ENCODE peak calls at places on chromosomes 5 and 9, in five cellular contexts. One of them, this sample, is unnamed.
A peak's percentile ranks its signal among the peaks of the same experiment; 100 is the strongest.

GRCh38 chr5:112776301-112776856 is 38.7 kb downstream of the APC start:
- DNase-seq in neural crest cell: no peak
- DNase-seq in astrocyte of the spinal cord: peak; percentile 72
- DNase-seq in AG10803: peak; percentile 75
- DNase-seq in endothelial cell: no peak
- DNase-seq in this sample: no peak

GRCh38 chr5:5716665-5717064 is 294.2 kb downstream of the ICE1 start:
- DNase-seq in neural crest cell: no peak
- DNase-seq in astrocyte of the spinal cord: no peak
- DNase-seq in AG10803: no peak
- DNase-seq in endothelial cell: no peak
- DNase-seq in this sample: no peak

GRCh38 chr9:84990850-84991505 is 321.4 kb downstream of the NTRK2 start:
- DNase-seq in neural crest cell: no peak
- DNase-seq in astrocyte of the spinal cord: no peak
- DNase-seq in AG10803: no peak
- DNase-seq in endothelial cell: no peak
- DNase-seq in this sample: no peak

GRCh38 chr5:72451771-72452505 is 55.3 kb downstream of the ZNF366 start:
- DNase-seq in neural crest cell: peak; percentile 16
- DNase-seq in astrocyte of the spinal cord: peak; percentile 92
- DNase-seq in AG10803: peak; percentile 99
- DNase-seq in endothelial cell: peak; percentile 31
- DNase-seq in this sample: no peak

GRCh38 chr5:124395287-124395686 is 351.2 kb downstream of the ZNF608 start:
- DNase-seq in neural crest cell: peak; percentile 22
- DNase-seq in astrocyte of the spinal cord: peak; percentile 32
- DNase-seq in AG10803: no peak
- DNase-seq in endothelial cell: no peak
- DNase-seq in this sample: no peak

GRCh38 chr9:13127164-13127563 is 152.3 kb downstream of the MPDZ start:
- DNase-seq in neural crest cell: no peak
- DNase-seq in astrocyte of the spinal cord: no peak
- DNase-seq in AG10803: peak; percentile 37
- DNase-seq in endothelial cell: no peak
- DNase-seq in this sample: no peak

GRCh38 chr5:152102057-152102456 is 177.4 kb upstream of the GLRA1 start:
- DNase-seq in neural crest cell: no peak
- DNase-seq in astrocyte of the spinal cord: no peak
- DNase-seq in AG10803: no peak
- DNase-seq in endothelial cell: no peak
- DNase-seq in this sample: no peak

GRCh38 chr5:173010547-173011464 is 27.2 kb downstream of the ATP6V0E1 start:
- DNase-seq in neural crest cell: peak; percentile 24
- DNase-seq in astrocyte of the spinal cord: no peak
- DNase-seq in AG10803: no peak
- DNase-seq in endothelial cell: peak; percentile 39
- DNase-seq in this sample: peak; percentile 19

GRCh38 chr9:79562749-79563386 is 8.9 kb upstream of the TLE4 start:
- DNase-seq in neural crest cell: no peak
- DNase-seq in astrocyte of the spinal cord: no peak
- DNase-seq in AG10803: no peak
- DNase-seq in endothelial cell: no peak
- DNase-seq in this sample: no peak

GRCh38 chr5:132736853-132737833 is at the start of gene KIF3A:
- DNase-seq in neural crest cell: peak; percentile 94
- DNase-seq in astrocyte of the spinal cord: peak; percentile 94
- DNase-seq in AG10803: peak; percentile 92
- DNase-seq in endothelial cell: peak; percentile 96
- DNase-seq in this sample: peak; percentile 91
- TF ChIP-seq CTCF in neural crest cell: peak; percentile 34
- TF ChIP-seq CTCF in astrocyte of the spinal cord: no peak
- TF ChIP-seq CTCF in AG10803: no peak
- TF ChIP-seq CTCF in endothelial cell: no peak
- TF ChIP-seq CTCF in this sample: peak; percentile 18

GRCh38 chr5:40841068-40841805 is at the start of gene CARD6:
- DNase-seq in neural crest cell: no peak
- DNase-seq in astrocyte of the spinal cord: peak; percentile 38
- DNase-seq in AG10803: peak; percentile 25
- DNase-seq in endothelial cell: no peak
- DNase-seq in this sample: no peak
- TF ChIP-seq CTCF in neural crest cell: no peak
- TF ChIP-seq CTCF in astrocyte of the spinal cord: no peak
- TF ChIP-seq CTCF in AG10803: peak; percentile 3
- TF ChIP-seq CTCF in endothelial cell: no peak
- TF ChIP-seq CTCF in this sample: no peak

GRCh38 chr9:9387511-9388115 is 1225.2 kb downstream of the PTPRD start:
- DNase-seq in neural crest cell: no peak
- DNase-seq in astrocyte of the spinal cord: no peak
- DNase-seq in AG10803: no peak
- DNase-seq in endothelial cell: no peak
- DNase-seq in this sample: no peak
- TF ChIP-seq CTCF in neural crest cell: no peak
- TF ChIP-seq CTCF in astrocyte of the spinal cord: no peak
- TF ChIP-seq CTCF in AG10803: no peak
- TF ChIP-seq CTCF in endothelial cell: peak; percentile 43
- TF ChIP-seq CTCF in this sample: no peak

GRCh38 chr9:121626012-121626411 is 25.4 kb upstream of the DAB2IP start:
- DNase-seq in neural crest cell: no peak
- DNase-seq in astrocyte of the spinal cord: no peak
- DNase-seq in AG10803: no peak
- DNase-seq in endothelial cell: no peak
- DNase-seq in this sample: no peak
- TF ChIP-seq CTCF in neural crest cell: no peak
- TF ChIP-seq CTCF in astrocyte of the spinal cord: no peak
- TF ChIP-seq CTCF in AG10803: no peak
- TF ChIP-seq CTCF in endothelial cell: no peak
- TF ChIP-seq CTCF in this sample: no peak

GRCh38 chr5:54135042-54135441 is 175.3 kb downstream of the ARL15 start:
- DNase-seq in neural crest cell: no peak
- DNase-seq in astrocyte of the spinal cord: peak; percentile 47
- DNase-seq in AG10803: peak; percentile 50
- DNase-seq in endothelial cell: no peak
- DNase-seq in this sample: no peak
- TF ChIP-seq CTCF in neural crest cell: no peak
- TF ChIP-seq CTCF in astrocyte of the spinal cord: no peak
- TF ChIP-seq CTCF in AG10803: no peak
- TF ChIP-seq CTCF in endothelial cell: no peak
- TF ChIP-seq CTCF in this sample: no peak